ENCODE peak calls at places on chromosomes 11 and 22, in four cellular contexts. N is HCT116, R is GM23338, A is GM23248. J is an unnamed sample.

GRCh38 chr11:18491924-18492323 is 34.8 kb downstream of the TSG101 start:
- DNase-seq in N (no peak), R (no peak), A (peak; percentile 41), J (no peak)

GRCh38 chr22:41280065-41280464 is 5.9 kb downstream of the RANGAP1 start:
- DNase-seq in N (no peak), R (no peak), A (no peak), J (no peak)

GRCh38 chr11:32029721-32030120 is 61.2 kb upstream of the RCN1 start:
- DNase-seq in N (no peak), A (peak; percentile 68), R (no peak), J (no peak)

GRCh38 chr22:20889904-20890303 is 27.3 kb upstream of the CRKL start:
- DNase-seq in A (no peak), N (no peak), R (no peak), J (no peak)

GRCh38 chr22:20024225-20025087 is 3.5 kb downstream of the TANGO2 start:
- DNase-seq in N (no peak), A (no peak), R (no peak), J (no peak)

GRCh38 chr22:19942886-19943664 is 1.5 kb upstream of the TXNRD2 start:
- DNase-seq in N (no peak), A (peak; percentile 95), R (no peak), J (no peak)

GRCh38 chr11:36431429-36432092 is 78.5 kb downstream of the TRAF6 start:
- DNase-seq in N (peak; percentile 84), A (peak; percentile 98), R (no peak), J (no peak)

GRCh38 chr11:62444271-62444833 is 25.5 kb downstream of the SCGB1A1 start:
- DNase-seq in N (no peak), A (peak; percentile 90), R (no peak), J (no peak)

GRCh38 chr11:92932023-92932422 is 37.4 kb upstream of the MTNR1B start:
- DNase-seq in R (no peak), N (no peak), A (peak; percentile 28), J (no peak)

GRCh38 chr11:133337905-133338536 is 194.3 kb downstream of the OPCML start:
- DNase-seq in R (peak; percentile 49), N (no peak), A (no peak), J (no peak)

GRCh38 chr11:114251797-114252327 is 44.3 kb upstream of the NNMT start:
- DNase-seq in N (no peak), R (peak; percentile 74), A (no peak), J (no peak)

GRCh38 chr22:40237788-40238424 is 60.2 kb downstream of the TNRC6B start:
- DNase-seq in A (peak; percentile 30), R (no peak), N (no peak), J (no peak)

GRCh38 chr11:106449756-106450155 is 372.3 kb downstream of the AASDHPPT start:
- DNase-seq in R (no peak), A (no peak), N (no peak), J (no peak)

GRCh38 chr11:18748766-18749375 is 22.9 kb upstream of the IGSF22 start:
- DNase-seq in N (no peak), R (no peak), A (no peak), J (no peak)

GRCh38 chr11:116104480-116105174 is 600.4 kb upstream of the CADM1 start:
- DNase-seq in N (no peak), A (no peak), R (no peak), J (no peak)

GRCh38 chr11:2591805-2592204 is 108.0 kb downstream of the KCNQ1OT1 start:
- DNase-seq in A (no peak), N (no peak), R (no peak), J (no peak)

GRCh38 chr22:46829140-46829891 is 66.9 kb downstream of the TBC1D22A start:
- DNase-seq in N (no peak), A (peak; percentile 94), R (no peak), J (no peak)

GRCh38 chr11:46930089-46930488 is 6.5 kb upstream of the CSTPP1 start:
- DNase-seq in A (peak; percentile 73), R (no peak), N (no peak), J (peak; percentile 52)

GRCh38 chr11:88206746-88207145 is 31.5 kb upstream of the RAB38 start:
- DNase-seq in N (no peak), R (no peak), A (peak; percentile 52), J (no peak)

GRCh38 chr11:69868003-69868865 is 49.0 kb upstream of the FGF3 start:
- DNase-seq in A (no peak), N (no peak), R (peak; percentile 47), J (no peak)

GRCh38 chr11:125871391-125872137 is 15.9 kb upstream of the HYLS1 start:
- DNase-seq in R (peak; percentile 86), A (peak; percentile 66), N (peak; percentile 29), J (peak; percentile 78)

GRCh38 chr11:90113541-90113940 is 20.9 kb upstream of the NAALAD2 start:
- DNase-seq in N (no peak), A (peak; percentile 16), R (peak; percentile 18), J (peak; percentile 71)

GRCh38 chr11:77455740-77456139 is 18.2 kb downstream of the PAK1 start:
- DNase-seq in N (no peak), R (no peak), A (no peak), J (no peak)

GRCh38 chr11:75073459-75074190 is 23.1 kb downstream of the OR2AT4 start:
- DNase-seq in R (peak; percentile 38), A (no peak), N (no peak), J (no peak)

GRCh38 chr11:14500181-14500651 is 605 bp upstream of the COPB1 start:
- DNase-seq in R (peak; percentile 63), A (peak; percentile 82), N (no peak), J (peak; percentile 77)

GRCh38 chr11:70029115-70029830 is 48.8 kb upstream of the ANO1 start:
- DNase-seq in N (no peak), R (peak; percentile 18), A (no peak), J (peak; percentile 16)

GRCh38 chr22:50627452-50627913 is 469 bp downstream of the ARSA start:
- DNase-seq in R (peak; percentile 63), N (no peak), A (peak; percentile 47), J (peak; percentile 70)

GRCh38 chr22:23520875-23521441 is 59.1 kb downstream of the IGLL1 start:
- DNase-seq in A (peak; percentile 71), N (no peak), R (no peak), J (no peak)

GRCh38 chr11:117545706-117546105 is 218.1 kb downstream of the CEP164 start:
- DNase-seq in R (no peak), N (no peak), A (no peak), J (no peak)

GRCh38 chr11:78818201-78818600 is 243.5 kb upstream of the NARS2 start:
- DNase-seq in N (no peak), R (no peak), A (no peak), J (no peak)

GRCh38 chr11:78823588-78823987 is 248.9 kb upstream of the NARS2 start:
- DNase-seq in A (no peak), R (no peak), N (no peak), J (no peak)

GRCh38 chr11:78822931-78823423 is 248.3 kb upstream of the NARS2 start:
- DNase-seq in R (no peak), N (no peak), A (no peak), J (no peak)

GRCh38 chr11:78821371-78822306 is 247.0 kb upstream of the NARS2 start:
- DNase-seq in N (no peak), A (no peak), R (no peak), J (no peak)

DNA sequence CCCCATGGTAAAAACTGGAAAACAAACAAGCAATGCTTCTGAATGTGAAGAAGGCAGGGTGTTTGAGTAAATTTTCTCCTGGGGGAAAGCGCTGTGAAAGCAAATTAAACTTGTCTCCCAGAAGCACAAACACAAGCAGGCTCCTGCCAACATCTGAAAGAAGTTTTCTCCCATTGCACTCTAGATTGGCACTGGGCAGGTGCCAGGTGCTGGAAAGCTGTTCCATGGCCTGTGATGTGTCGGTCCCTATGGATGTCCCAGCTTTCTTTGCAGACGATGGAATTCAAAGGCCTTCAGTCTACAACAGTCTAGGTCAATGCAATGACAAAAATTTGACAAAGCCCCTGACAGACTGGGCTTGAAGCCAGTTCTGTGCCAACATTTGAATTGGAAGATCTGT is 246.1 kb upstream of the NARS2 start:
- DNase-seq in R (no peak), N (no peak), A (no peak), J (no peak)
- H3K9me2 ChIP-seq in R (no peaks in the 10 kb centered on the region), N (no peaks in the 10 kb centered on the region), A (no peaks in the 10 kb centered on the region), J (no peaks in the 10 kb centered on the region)

DNA sequence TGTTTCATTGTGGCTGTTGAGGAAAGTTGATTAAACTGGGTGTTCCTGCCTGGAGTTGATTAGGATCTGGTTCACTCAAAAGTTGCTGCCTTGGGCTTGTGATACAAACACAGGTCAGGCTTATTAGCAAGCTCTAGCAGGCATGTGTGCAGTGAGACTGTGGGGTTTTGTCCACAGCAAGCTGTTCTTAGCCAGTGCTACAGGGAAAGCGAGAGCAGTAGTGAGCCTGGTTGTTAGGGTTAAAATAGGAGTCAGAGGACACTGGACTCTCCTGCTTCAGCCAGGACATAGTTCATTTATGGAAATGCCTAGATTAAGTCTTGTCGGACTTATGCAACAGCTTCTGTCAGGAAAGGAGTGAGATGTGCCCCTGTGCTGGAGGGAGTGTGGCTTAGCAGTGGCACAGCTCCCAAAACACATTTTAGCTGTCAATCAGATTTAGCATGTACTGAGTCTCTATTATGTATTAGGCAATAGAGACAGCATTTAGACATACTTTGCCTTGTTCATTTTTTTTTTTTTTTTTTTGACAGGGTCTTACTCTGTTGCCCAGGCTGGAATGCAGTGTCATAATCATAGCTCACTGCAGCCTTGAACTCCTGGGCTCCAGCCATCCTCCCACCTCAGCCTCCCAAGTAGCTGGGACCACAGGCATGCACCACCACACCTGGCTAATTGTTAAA is 8.7 kb downstream of the SNRPD3 start:
- DNase-seq in N (no peak), A (no peak), R (no peak), J (no peak)
- H3K9me2 ChIP-seq in N (no peaks in the 10 kb centered on the region), A (no peaks in the 10 kb centered on the region), R (no peaks in the 10 kb centered on the region), J (no peaks in the 10 kb centered on the region)

DNA sequence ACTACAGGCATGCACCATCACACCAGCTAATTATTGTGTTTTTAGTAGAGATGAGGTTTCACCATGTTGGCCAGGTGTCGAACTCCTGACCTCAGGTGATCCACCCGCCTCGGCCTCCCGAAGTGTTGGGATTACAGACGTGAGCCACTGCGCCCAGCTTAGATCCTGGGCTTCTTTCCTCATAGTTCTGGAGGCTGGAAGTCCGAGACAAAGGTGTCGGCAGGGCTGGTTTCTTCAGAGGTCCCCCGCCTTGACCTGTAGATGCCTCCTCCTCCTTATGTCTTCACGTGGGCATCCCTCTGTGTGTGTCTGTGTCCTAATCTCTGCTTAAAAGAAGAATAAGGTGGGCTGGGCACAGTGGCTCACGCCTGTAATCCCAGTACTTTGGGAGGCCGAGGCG is 44.2 kb upstream of the FBLN1 start:
- DNase-seq in N (no peak), A (no peak), R (no peak), J (no peak)
- H3K9me2 ChIP-seq in N (no peaks in the 10 kb centered on the region), A (no peaks in the 10 kb centered on the region), R (no peaks in the 10 kb centered on the region), J (no peaks in the 10 kb centered on the region)

DNA sequence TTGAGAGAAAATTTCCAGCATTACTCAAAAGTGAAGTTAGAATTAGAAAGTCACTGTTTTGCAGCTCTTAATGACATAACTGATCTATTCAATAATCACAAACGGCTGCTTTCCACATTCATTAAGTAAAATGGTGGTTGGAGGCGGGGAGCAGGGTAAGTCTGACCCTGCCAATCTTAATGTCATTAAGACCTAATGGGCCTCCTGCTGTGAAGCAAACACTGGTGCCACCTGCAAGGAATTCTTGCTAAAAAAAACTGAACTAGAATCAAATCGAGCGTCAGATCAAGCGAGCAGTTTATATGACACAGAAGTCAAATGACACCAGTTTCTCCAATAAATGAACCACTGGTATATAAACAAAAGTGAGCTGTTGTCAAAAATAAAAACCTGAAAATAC is 351.5 kb downstream of the BRD1 start:
- DNase-seq in A (no peak), R (no peak), N (no peak), J (no peak)
- H3K9me2 ChIP-seq in A (no peaks in the 10 kb centered on the region), R (no peaks in the 10 kb centered on the region), N (no peaks in the 10 kb centered on the region), J (no peaks in the 10 kb centered on the region)

J was measured in Karpas-422.